ENCODE peak calls at places on chromosomes 12 and 14, in four cellular contexts. H, C, G and D are unnamed samples.

GRCh38 chr12:90398437-90398836 is 556.5 kb downstream of the CCER1 start:
- DNase-seq in H (no peak), C (no peak), G (no peak), D (no peak)

GRCh38 chr14:100387450-100387849 is 64.3 kb downstream of the SLC25A47 start:
- DNase-seq in H (no peak), C (no peak), G (no peak), D (no peak)

GRCh38 chr12:102050660-102051430 is 10.9 kb downstream of the WASHC3 start:
- DNase-seq in H (no peak), C (no peak), G (no peak), D (no peak)

GRCh38 chr14:90544566-90544965 is 147.7 kb downstream of the CALM1 start:
- DNase-seq in H (no peak), C (no peak), G (no peak), D (no peak)

GRCh38 chr14:76867536-76868452 is 41.6 kb downstream of the LRRC74A start:
- DNase-seq in H (no peak), C (no peak), G (no peak), D (no peak)

GRCh38 chr12:91367234-91367849 is 184.7 kb upstream of the DCN start:
- DNase-seq in H (peak), C (peak), G (no peak), D (peak)

GRCh38 chr14:97780804-97781203 is 983.6 kb downstream of the VRK1 start:
- DNase-seq in H (no peak), C (no peak), G (no peak), D (no peak)

GRCh38 chr14:42224053-42224888 is 617.6 kb downstream of the LRFN5 start:
- DNase-seq in H (peak), C (peak), G (peak), D (peak)

GRCh38 chr12:90460681-90461080 is 494.3 kb downstream of the CCER1 start:
- DNase-seq in H (no peak), C (no peak), G (no peak), D (no peak)

GRCh38 chr14:70885343-70886014 is 21.8 kb upstream of the PCNX1 start:
- DNase-seq in H (no peak), C (no peak), G (no peak), D (no peak)

GRCh38 chr12:113048716-113049127 is 7.8 kb upstream of the DTX1 start:
- DNase-seq in H (peak), C (peak), G (no peak), D (peak)

GRCh38 chr12:57521475-57522018 is 1.1 kb upstream of the MBD6 start:
- DNase-seq in H (peak), C (peak), G (no peak), D (peak)

GRCh38 chr14:55399912-55400311 is 11.7 kb downstream of the ATG14 start:
- DNase-seq in H (no peak), C (no peak), G (no peak), D (no peak)

GRCh38 chr14:37118673-37119366 is 53.6 kb downstream of the SLC25A21 start:
- DNase-seq in H (peak), C (no peak), G (no peak), D (no peak)

GRCh38 chr12:91381309-91381804 is 198.7 kb upstream of the DCN start:
- DNase-seq in H (no peak), C (peak), G (peak), D (no peak)

GRCh38 chr14:31230559-31230958 is 23.0 kb upstream of the HECTD1 start:
- DNase-seq in H (no peak), C (no peak), G (no peak), D (no peak)

GRCh38 chr12:8837291-8837690 is 14.9 kb downstream of the A2ML1 start:
- DNase-seq in H (no peak), C (no peak), G (no peak), D (no peak)

GRCh38 chr12:104507672-104508071 is 50.9 kb downstream of the CHST11 start:
- DNase-seq in H (no peak), C (no peak), G (no peak), D (no peak)

GRCh38 chr12:65967696-65968095 is 143.4 kb downstream of the HMGA2 start:
- DNase-seq in H (no peak), C (no peak), G (no peak), D (no peak)

GRCh38 chr14:93051600-93052546 is 63.9 kb downstream of the ITPK1 start:
- DNase-seq in H (no peak), C (no peak), G (peak), D (no peak)

GRCh38 chr12:66255737-66256136 is 46.6 kb upstream of the HELB start:
- DNase-seq in H (no peak), C (no peak), G (no peak), D (no peak)

GRCh38 chr14:51744372-51745150 is 92.9 kb downstream of the FRMD6 start:
- DNase-seq in H (no peak), C (no peak), G (no peak), D (no peak)

GRCh38 chr12:122563361-122563760 is 36.3 kb downstream of the KNTC1 start:
- DNase-seq in H (no peak), C (no peak), G (no peak), D (no peak)

GRCh38 chr14:71463807-71464206 is 468.4 kb upstream of the RGS6 start:
- DNase-seq in H (no peak), C (no peak), G (no peak), D (no peak)

GRCh38 chr12:110012137-110012536 is 12.9 kb downstream of the ANKRD13A start:
- DNase-seq in H (no peak), C (no peak), G (no peak), D (peak)

GRCh38 chr12:11677024-11677423 is 27.6 kb downstream of the ETV6 start:
- DNase-seq in H (no peak), C (no peak), G (no peak), D (no peak)

GRCh38 chr12:57837779-57838562 is 8.6 kb downstream of the CTDSP2 start:
- DNase-seq in H (peak), C (no peak), G (no peak), D (no peak)

GRCh38 chr14:61350871-61351270 is 29.5 kb downstream of the PRKCH start:
- DNase-seq in H (no peak), C (no peak), G (no peak), D (no peak)

GRCh38 chr14:73237786-73238261 is 518 bp downstream of the PAPLN start:
- DNase-seq in H (no peak), C (no peak), G (no peak), D (no peak)

GRCh38 chr12:45934956-45935355 is 55.4 kb downstream of the SCAF11 start:
- DNase-seq in H (no peak), C (no peak), G (no peak), D (no peak)

GRCh38 chr12:108021129-108021528 is 108.0 kb upstream of the WSCD2 start:
- DNase-seq in H (no peak), C (no peak), G (no peak), D (no peak)

DNA sequence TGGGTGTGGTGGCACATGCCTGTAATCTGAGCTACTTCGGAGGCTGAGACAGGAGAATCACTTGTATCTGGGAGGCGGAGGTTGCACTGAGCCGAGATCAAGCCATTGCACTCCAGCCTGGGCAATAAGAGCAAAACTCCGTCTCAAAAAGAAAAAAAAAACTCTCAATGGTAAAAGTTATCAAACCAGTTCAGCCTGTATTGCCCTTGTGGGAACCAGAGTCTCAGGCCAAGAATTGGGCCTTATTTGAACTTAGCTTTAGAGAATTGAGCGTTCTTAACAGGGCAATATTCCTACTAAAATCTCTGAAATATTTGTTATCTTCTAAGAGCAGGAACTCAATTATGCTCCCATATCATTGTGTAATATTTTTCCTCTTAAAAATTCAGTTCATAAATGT is 7.7 kb upstream of the MDM2 start:
- DNase-seq in H (no peak), C (no peak), G (no peak), D (no peak)
- TF ChIP-seq PHF8 in H (no peak), C (no peak), G (no peak), D (no peak)

GRCh38 chr12:97921957-97922722 is 459.5 kb downstream of the RMST start:
- DNase-seq in H (no peak), C (no peak), G (no peak), D (no peak)
- TF ChIP-seq PHF8 in H (no peak), C (no peak), G (no peak), D (no peak)

GRCh38 chr12:114696443-114697245 is 12.7 kb upstream of the TBX3 start:
- DNase-seq in H (no peak), C (no peak), G (no peak), D (no peak)
- TF ChIP-seq PHF8 in H (no peak), C (no peak), G (no peak), D (no peak)

GRCh38 chr12:22169281-22169824 is 123.3 kb downstream of the CMAS start:
- DNase-seq in H (no peak), C (no peak), G (no peak), D (no peak)

GRCh38 chr12:22164101-22164500 is 118.1 kb downstream of the CMAS start:
- DNase-seq in H (no peak), C (no peak), G (no peak), D (no peak)

GRCh38 chr12:22160396-22161003 is 114.5 kb downstream of the CMAS start:
- DNase-seq in H (no peak), C (no peak), G (no peak), D (no peak)

DNA sequence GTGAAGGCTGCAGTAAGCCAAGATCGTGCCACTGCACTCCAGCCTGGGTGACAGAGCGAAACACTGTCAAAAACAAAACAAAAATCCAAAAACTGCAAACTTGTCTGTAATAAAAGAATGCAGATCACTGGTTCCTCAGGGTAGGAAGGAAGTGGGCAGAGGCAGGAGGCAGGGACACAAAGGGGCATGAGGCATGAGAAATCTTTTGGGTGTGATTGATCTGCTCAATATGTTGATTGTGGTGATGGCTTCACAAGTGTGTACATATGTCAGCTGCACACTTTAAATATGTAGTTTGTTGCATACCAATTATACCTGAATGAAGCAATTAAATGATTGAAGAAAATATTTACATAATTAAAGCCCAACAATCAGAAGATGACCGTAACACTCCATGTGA is 117.6 kb downstream of the CMAS start:
- DNase-seq in H (no peak), C (no peak), G (no peak), D (no peak)
- TF ChIP-seq PHF8 in H (no peak), C (no peak), G (no peak), D (no peak)

GRCh38 chr12:86445361-86445760 is 189.2 kb upstream of the MGAT4C start:
- DNase-seq in H (no peak), C (no peak), G (no peak), D (no peak)
- TF ChIP-seq PHF8 in H (no peak), C (no peak), G (no peak), D (no peak)

GRCh38 chr14:64703393-64704144 is 655 bp upstream of the PLEKHG3 start:
- DNase-seq in H (no peak), C (no peak), G (no peak), D (no peak)
- TF ChIP-seq PHF8 in H (no peak), C (no peak), G (no peak), D (no peak)

DNA sequence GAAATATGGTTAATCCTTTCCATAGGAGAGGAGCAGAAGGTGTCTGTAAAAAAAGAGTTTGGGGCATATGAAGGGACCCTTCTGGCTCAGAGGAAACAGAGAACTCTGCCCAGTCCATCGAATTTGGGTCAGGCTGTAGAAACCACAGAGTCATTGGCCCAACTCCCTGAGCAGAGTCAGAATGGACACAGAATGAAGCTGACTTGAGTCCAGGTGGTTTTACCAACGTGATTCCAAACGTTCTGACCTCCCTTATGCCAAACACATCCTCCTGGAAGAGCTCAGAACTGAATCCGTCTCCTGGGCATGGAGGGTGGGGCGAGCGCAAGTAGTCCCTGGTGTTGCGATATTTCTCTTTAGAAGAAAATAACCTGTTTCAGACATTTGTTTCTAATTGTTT is 138.8 kb downstream of the DAD1 start:
- DNase-seq in H (no peak), C (no peak), G (no peak), D (no peak)
- TF ChIP-seq PHF8 in H (no peak), C (no peak), G (no peak), D (no peak)

DNA sequence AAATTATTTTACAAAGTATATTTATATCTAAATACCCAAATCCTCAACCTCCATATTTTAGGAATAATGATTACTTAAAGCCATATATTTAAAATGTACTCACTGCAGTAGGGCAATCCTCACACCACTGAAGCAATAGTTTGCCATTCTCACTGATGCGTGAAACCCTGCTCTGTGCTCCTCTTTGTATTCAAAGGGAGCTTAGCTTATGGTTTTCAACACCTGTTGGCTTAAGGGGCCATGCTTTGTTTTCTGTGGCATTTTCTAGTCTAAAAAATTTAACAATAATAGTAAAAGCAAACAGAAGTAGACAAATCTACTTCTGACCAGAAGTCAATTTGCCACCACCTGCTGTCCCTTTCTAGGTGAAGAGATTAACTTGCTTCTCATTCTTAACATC is 294.6 kb downstream of the FLRT2 start:
- DNase-seq in H (no peak), C (no peak), G (no peak), D (no peak)
- TF ChIP-seq PHF8 in H (no peak), C (no peak), G (no peak), D (no peak)

GRCh38 chr14:49992448-49992847 is 99.6 kb downstream of the ARF6 start:
- DNase-seq in H (no peak), C (no peak), G (no peak), D (no peak)

GRCh38 chr14:49992036-49992435 is 99.2 kb downstream of the ARF6 start:
- DNase-seq in H (no peak), C (no peak), G (no peak), D (no peak)

GRCh38 chr14:49991491-49991890 is 98.6 kb downstream of the ARF6 start:
- DNase-seq in H (no peak), C (no peak), G (no peak), D (no peak)

GRCh38 chr14:49993565-49993964 is 100.7 kb downstream of the ARF6 start:
- DNase-seq in H (no peak), C (no peak), G (no peak), D (no peak)

GRCh38 chr14:49992901-49993335 is 100.0 kb downstream of the ARF6 start:
- DNase-seq in H (no peak), C (peak), G (no peak), D (peak)
- TF ChIP-seq PHF8 in H (no peak), C (no peak), G (no peak), D (no peak)

DNA sequence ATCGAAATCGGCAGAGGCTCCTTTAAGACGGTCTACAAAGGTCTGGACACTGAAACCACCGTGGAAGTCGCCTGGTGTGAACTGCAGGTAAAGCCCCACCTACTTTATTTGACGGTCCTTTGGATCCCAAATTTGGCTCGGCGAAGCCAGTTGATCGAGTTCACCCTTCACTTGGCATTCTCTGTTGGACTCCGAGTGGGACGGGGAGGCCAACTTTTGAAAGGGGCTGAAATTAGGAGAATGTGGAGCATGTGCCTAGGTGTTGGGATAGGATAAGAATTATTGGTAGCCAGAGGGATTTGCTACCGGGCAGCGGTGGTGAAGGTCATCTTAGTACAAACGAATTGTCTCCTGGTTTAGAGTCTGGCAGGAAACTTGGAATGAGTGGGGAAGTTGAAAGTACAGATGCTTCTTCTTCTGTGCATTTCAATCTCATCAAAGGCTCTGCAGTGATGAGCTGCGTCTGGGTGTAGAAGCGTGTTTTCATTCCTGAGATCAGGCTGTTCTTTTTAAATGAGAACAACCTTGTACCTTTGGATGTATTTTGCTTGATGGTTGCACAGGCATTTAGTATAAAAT is 1.9 kb downstream of the WNK1 start:
- DNase-seq in H (peak), C (peak), G (no peak), D (no peak)
- TF ChIP-seq PHF8 in H (no peak), C (no peak), G (no peak), D (no peak)